ENCODE peak calls at places on chromosome 6, in five cellular contexts. E is hepatocyte, P is HCT116, F is mesendoderm, H is neural progenitor cell. A is an unnamed sample. For H3K79me2 and H3K4me1, the result is how much of the 10 kb centered on the place peaks cover.

GRCh38 chr6:111985202-111985731 is 68.6 kb upstream of the CCN6 start:
- DNase-seq in E (peak), P (peak), F (peak), H (no peak), A (peak)

GRCh38 chr6:116550796-116551195 is 2.8 kb upstream of the CALHM4 start:
- DNase-seq in E (no peak), P (no peak), F (no peak), H (no peak), A (no peak)

GRCh38 chr6:105798057-105798456 is 288.1 kb upstream of the PRDM1 start:
- DNase-seq in E (no peak), P (no peak), F (no peak), H (no peak), A (peak)

GRCh38 chr6:133551847-133552331 is 310.7 kb downstream of the EYA4 start:
- DNase-seq in E (peak), P (no peak), F (peak), H (no peak), A (peak)

GRCh38 chr6:36367743-36368142 is 19.7 kb downstream of the ETV7 start:
- DNase-seq in E (no peak), P (no peak), F (no peak), H (no peak), A (no peak)

GRCh38 chr6:20028562-20028961 is 183.7 kb downstream of the MBOAT1 start:
- DNase-seq in E (no peak), P (no peak), F (no peak), H (no peak), A (no peak)

GRCh38 chr6:148935705-148936306 is 189.0 kb downstream of the UST start:
- DNase-seq in E (no peak), P (no peak), F (no peak), H (peak), A (peak)

GRCh38 chr6:110363748-110364147 is 5.6 kb upstream of the METTL24 start:
- DNase-seq in E (no peak), P (no peak), F (no peak), H (no peak), A (peak)

GRCh38 chr6:149129401-149130077 is 188.0 kb upstream of the TAB2 start:
- DNase-seq in E (no peak), P (no peak), F (no peak), H (no peak), A (peak)

GRCh38 chr6:123594776-123595175 is 42.0 kb downstream of the TRDN start:
- DNase-seq in E (no peak), P (no peak), F (no peak), H (no peak), A (no peak)

GRCh38 chr6:33620158-33620583 is 951 bp upstream of the ITPR3 start:
- DNase-seq in E (peak), P (no peak), F (peak), H (peak), A (peak)

GRCh38 chr6:82740066-82740465 is 325.6 kb downstream of the UBE3D start:
- DNase-seq in E (no peak), P (no peak), F (no peak), H (no peak), A (no peak)

GRCh38 chr6:81694855-81695254 is 57.6 kb downstream of the TENT5A start:
- DNase-seq in E (no peak), P (no peak), F (no peak), H (no peak), A (no peak)

GRCh38 chr6:147201885-147202515 is 2.2 kb upstream of the STXBP5 start:
- DNase-seq in E (peak), P (no peak), F (peak), H (peak), A (peak)

GRCh38 chr6:129692467-129692866 is 17.5 kb downstream of the ARHGAP18 start:
- DNase-seq in E (no peak), P (no peak), F (no peak), H (no peak), A (no peak)
- H3K79me2 ChIP-seq in E (half or more), P (half or more), F (under half), H (under half), A (half or more)

DNA sequence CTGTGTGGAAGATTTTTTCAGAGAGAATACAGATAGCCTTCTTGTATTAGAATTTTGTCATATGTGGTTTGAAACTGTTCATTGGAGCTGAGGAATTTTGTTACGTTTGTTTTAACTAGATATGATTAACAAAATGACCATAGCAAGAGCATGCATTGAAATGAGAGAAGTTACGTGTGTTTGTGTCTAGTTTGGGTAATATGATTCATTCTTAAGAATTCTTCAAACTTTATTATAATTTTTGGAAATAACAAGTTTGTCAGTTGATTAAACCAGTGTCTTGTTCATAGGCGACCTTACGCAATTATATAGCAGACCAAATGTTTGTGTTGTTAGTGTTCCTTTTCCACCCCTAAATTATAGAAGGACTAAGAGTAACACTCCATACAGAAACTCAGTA is 5.5 kb downstream of the GMNN start:
- DNase-seq in E (no peak), P (no peak), F (no peak), H (no peak), A (peak)
- H3K4me1 ChIP-seq in E (under half), P (under half), F (under half), H (under half), A (under half)

GRCh38 chr6:94361304-94362060 is 942.1 kb upstream of the EPHA7 start:
- DNase-seq in E (peak), P (no peak), F (no peak), H (no peak), A (no peak)
- H3K79me2 ChIP-seq in E (under half), P (under half), F (under half), H (under half), A (under half)

DNA sequence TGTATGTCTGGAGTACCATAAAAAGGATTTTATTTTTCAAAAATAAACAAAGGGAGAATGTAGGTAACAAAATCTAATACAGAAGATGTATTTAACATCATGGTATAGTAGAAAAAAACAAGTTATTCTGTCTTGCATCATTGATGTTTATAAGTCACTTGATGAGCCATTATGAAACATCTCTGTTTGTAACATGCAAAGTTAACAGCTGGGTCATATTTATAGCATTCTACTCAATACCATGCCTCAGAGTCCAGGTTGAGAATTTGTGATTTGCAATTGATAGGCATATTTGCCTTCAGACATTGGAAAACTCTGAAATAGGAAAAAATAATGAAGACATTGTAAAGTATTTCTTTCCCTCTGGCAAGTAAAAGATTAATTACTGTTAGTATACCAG is 52.3 kb upstream of the IL20RA start:
- DNase-seq in E (no peak), P (no peak), F (no peak), H (no peak), A (peak)
- H3K4me1 ChIP-seq in E (under half), P (under half), F (under half), H (under half), A (under half)

A was measured in GM23248.